ENCODE peak calls at places on chromosome 2, in nine cellular contexts. G, C, E, S, R, A, P, O and L are unnamed samples.

GRCh38 chr2:238848941-238849853 is 1.3 kb downstream of the TWIST2 start:
- DNase-seq in E (no peak), S (no peak), P (no peak), G (no peak), O (no peak), A (peak), C (no peak), R (no peak), L (no peak)

GRCh38 chr2:9975328-9975727 is 23.8 kb downstream of the GRHL1 start:
- DNase-seq in E (no peak), R (no peak), S (no peak), A (peak), G (no peak), C (peak), O (peak), P (peak), L (no peak)

GRCh38 chr2:90069290-90069894 is 1377.9 kb downstream of the RPIA start:
- DNase-seq in E (no peak), G (no peak), R (peak), O (peak), C (no peak), A (no peak), S (no peak), P (peak), L (peak)

GRCh38 chr2:47388888-47389287 is 14.1 kb upstream of the MSH2 start:
- DNase-seq in O (no peak), C (no peak), A (no peak), P (no peak), S (no peak), R (no peak), E (no peak), G (no peak), L (no peak)

GRCh38 chr2:217037330-217037729 is 177.5 kb upstream of the TNP1 start:
- DNase-seq in E (no peak), G (no peak), C (no peak), P (no peak), A (no peak), O (no peak), S (no peak), R (no peak), L (no peak)

GRCh38 chr2:20524412-20525040 is 77.7 kb downstream of the RHOB start:
- DNase-seq in P (no peak), O (no peak), R (peak), E (peak), C (no peak), G (no peak), S (no peak), A (no peak), L (no peak)

GRCh38 chr2:45332567-45332966 is 278.5 kb downstream of the SRBD1 start:
- DNase-seq in R (no peak), C (no peak), G (no peak), S (no peak), P (no peak), E (no peak), O (no peak), A (no peak), L (no peak)

GRCh38 chr2:236982693-236983092 is 103.0 kb upstream of the COPS8 start:
- DNase-seq in O (no peak), P (no peak), G (no peak), S (no peak), C (no peak), A (no peak), R (no peak), E (no peak), L (no peak)

GRCh38 chr2:65427536-65427935 is 4.9 kb downstream of the SPRED2 start:
- DNase-seq in O (no peak), A (no peak), G (no peak), R (no peak), P (no peak), C (no peak), E (no peak), S (no peak), L (no peak)

GRCh38 chr2:104547251-104547650 is 306.7 kb upstream of the POU3F3 start:
- DNase-seq in E (no peak), R (no peak), G (no peak), O (no peak), S (no peak), P (no peak), C (no peak), A (no peak), L (no peak)

GRCh38 chr2:39948016-39948719 is 169.1 kb upstream of the THUMPD2 start:
- DNase-seq in O (no peak), C (peak), R (no peak), P (no peak), A (peak), E (no peak), S (no peak), G (no peak), L (no peak)

GRCh38 chr2:229616433-229616832 is 97.9 kb downstream of the DNER start:
- DNase-seq in R (no peak), P (no peak), A (no peak), C (no peak), S (no peak), G (no peak), O (no peak), E (no peak), L (no peak)

GRCh38 chr2:179428659-179429058 is 164.0 kb upstream of the SESTD1 start:
- DNase-seq in C (no peak), R (no peak), S (peak), O (no peak), A (peak), E (no peak), G (no peak), P (no peak), L (no peak)

GRCh38 chr2:46589381-46589780 is 110.0 kb downstream of the TMEM247 start:
- DNase-seq in E (no peak), A (no peak), G (no peak), S (no peak), R (no peak), P (no peak), C (no peak), O (no peak), L (no peak)

GRCh38 chr2:174740718-174741117 is 23.6 kb downstream of the CHRNA1 start:
- DNase-seq in R (no peak), E (no peak), G (no peak), C (no peak), S (no peak), O (no peak), P (no peak), A (no peak), L (no peak)

GRCh38 chr2:30421026-30421425 is 26.0 kb upstream of the LCLAT1 start:
- DNase-seq in A (no peak), E (no peak), R (no peak), G (no peak), O (no peak), C (no peak), P (no peak), S (no peak), L (no peak)

GRCh38 chr2:78967294-78967693 is 58.2 kb upstream of the REG3G start:
- DNase-seq in C (no peak), S (no peak), A (no peak), G (no peak), R (no peak), E (no peak), O (no peak), P (no peak), L (no peak)

GRCh38 chr2:17441055-17441771 is 77.0 kb downstream of the RAD51AP2 start:
- DNase-seq in S (no peak), C (no peak), P (no peak), O (no peak), R (no peak), E (no peak), A (no peak), G (no peak), L (no peak)

GRCh38 chr2:75790121-75790520 is 79.4 kb upstream of the GCFC2 start:
- DNase-seq in P (no peak), E (no peak), A (no peak), C (no peak), O (no peak), G (no peak), R (no peak), S (no peak), L (no peak)

GRCh38 chr2:57893800-57894199 is 152.8 kb upstream of the VRK2 start:
- DNase-seq in A (no peak), P (no peak), O (no peak), G (no peak), R (no peak), E (no peak), S (no peak), C (no peak), L (no peak)

GRCh38 chr2:178819992-178820391 is 12.8 kb upstream of the TTN start:
- DNase-seq in S (no peak), G (no peak), E (no peak), R (no peak), A (peak), C (no peak), P (no peak), O (no peak), L (no peak)

GRCh38 chr2:96928277-96928781 is 58.1 kb downstream of the FAM178B start:
- DNase-seq in P (no peak), S (no peak), G (no peak), R (no peak), O (no peak), E (peak), A (no peak), C (no peak), L (no peak)

GRCh38 chr2:26462511-26463251 is 15.2 kb downstream of the OTOF start:
- DNase-seq in C (peak), P (peak), E (no peak), A (peak), O (peak), G (peak), R (peak), S (peak), L (peak)

GRCh38 chr2:45345331-45346305 is 265.4 kb downstream of the SRBD1 start:
- DNase-seq in O (no peak), S (no peak), C (no peak), P (no peak), E (no peak), A (no peak), G (no peak), R (no peak), L (no peak)

GRCh38 chr2:189762551-189763298 is at the start of gene OSGEPL1:
- DNase-seq in G (peak), C (peak), R (peak), A (peak), P (peak), E (peak), O (peak), S (peak), L (peak)
- TF ChIP-seq POLR2A in G (peak), C (peak), R (peak), A (peak), P (peak), E (no peak), O (peak), S (peak), L (peak)

GRCh38 chr2:25286025-25286400 is 55.7 kb downstream of the DNMT3A start:
- DNase-seq in A (peak), G (no peak), S (no peak), C (no peak), P (no peak), R (peak), O (no peak), E (no peak), L (no peak)
- TF ChIP-seq POLR2A in A (no peak), G (no peak), S (no peak), C (no peak), P (no peak), R (peak), O (no peak), E (no peak), L (no peak)

DNA sequence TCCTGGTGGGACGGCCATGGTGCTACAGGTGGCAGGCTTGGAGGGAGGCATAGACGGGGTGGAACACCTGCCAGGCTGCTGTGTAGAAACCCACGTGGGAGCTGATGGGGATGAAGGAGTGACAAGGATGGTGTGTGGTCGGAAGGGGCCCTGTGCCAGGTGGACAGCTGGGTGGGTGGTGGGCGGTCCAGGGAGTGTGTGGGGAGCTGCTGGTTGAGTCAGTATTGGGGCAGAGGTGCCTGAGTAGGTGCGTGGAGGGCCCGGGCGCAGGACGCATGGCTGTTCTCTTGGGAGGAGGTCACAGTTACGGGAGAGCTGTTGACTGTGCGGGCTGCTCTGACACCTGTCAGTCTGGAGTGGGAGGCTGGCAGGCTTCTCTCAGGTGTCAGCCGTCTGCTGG is 12.6 kb upstream of the D2HGDH start:
- DNase-seq in R (no peak), E (no peak), A (no peak), P (no peak), S (no peak), O (no peak), C (no peak), G (no peak), L (no peak)
- TF ChIP-seq POLR2A in R (no peak), E (no peak), A (no peak), P (no peak), S (no peak), O (no peak), C (no peak), G (no peak), L (no peak)

DNA sequence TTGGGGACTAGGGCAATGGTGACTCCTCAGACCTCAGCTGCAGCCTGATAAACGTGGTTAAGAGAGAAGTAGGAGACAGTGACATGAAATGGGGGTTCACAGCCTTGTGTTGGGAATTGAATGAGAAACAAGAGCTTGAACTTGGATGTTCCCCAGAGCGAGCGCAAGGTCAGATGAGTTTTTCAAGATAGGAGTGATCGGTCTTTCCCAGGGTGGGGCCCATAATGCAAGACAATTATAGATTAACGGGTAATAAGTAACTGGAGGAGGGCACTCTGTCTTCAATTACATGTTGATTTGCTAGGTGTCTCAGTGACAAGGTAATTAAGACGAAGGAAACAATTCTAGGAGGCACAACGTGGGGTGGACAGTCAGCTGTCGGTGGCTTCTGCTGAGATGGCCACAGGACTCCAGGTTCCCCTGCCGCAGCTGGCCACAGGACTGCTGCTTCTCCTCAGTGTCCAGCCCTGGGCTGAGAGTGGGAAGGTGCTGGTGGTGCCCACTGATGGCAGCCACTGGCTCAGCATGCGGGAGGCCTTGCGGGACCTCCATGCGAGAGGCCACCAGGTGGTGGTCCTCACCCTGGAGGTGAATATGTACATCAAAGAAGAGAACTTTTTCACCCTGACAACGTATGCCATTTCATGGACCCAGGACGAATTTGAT is at the start of gene UGT1A5:
- DNase-seq in R (no peak), P (no peak), E (no peak), C (no peak), A (no peak), S (no peak), O (no peak), G (no peak), L (no peak)
- TF ChIP-seq POLR2A in R (no peak), P (no peak), E (no peak), C (no peak), A (no peak), S (no peak), O (no peak), G (no peak), L (no peak)

DNA sequence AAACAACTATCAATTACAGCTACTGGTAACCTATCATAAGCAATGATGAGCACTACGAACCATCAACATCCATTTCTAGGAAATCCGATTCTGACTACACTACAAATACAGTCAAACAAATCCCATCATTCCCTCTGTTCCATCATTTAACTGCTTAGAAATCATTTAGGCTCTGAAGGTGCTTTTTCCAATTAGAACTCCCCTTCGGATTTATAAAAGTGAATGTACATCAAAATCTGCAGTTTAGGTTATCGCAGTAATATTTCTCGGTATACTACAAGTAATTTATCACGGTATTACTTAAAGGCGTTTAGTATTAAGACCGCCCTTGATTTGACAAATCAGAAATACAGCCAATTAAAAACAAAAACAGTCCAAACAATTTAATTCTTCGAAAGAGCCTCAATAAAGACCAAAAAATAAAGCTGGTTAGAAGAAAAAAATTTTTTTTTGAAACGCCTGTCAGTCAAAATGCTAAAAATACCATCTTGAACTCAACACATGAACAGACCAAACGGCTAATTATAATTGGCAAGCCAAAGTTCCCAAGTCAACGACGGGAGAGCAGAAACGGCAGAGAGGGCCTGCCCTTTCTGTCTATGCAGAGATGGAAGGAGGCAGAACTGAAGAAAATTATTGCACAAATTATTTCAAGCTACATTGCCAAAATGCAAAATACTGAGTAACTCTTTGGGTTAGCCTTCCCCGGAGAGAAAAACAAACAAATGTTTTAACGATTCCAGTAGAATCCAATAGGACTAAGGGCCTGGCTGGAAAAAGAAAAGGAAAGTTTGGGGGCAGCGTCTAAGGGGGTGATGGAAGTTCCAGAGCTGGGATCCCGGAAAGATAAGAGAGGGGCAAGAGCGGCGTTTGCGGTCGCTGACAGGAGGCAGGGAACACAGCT is 1.2 kb downstream of the VPS54 start:
- DNase-seq in C (peak), E (no peak), S (no peak), P (peak), R (peak), G (no peak), A (peak), O (no peak), L (no peak)
- TF ChIP-seq POLR2A in C (no peak), E (no peak), S (no peak), P (no peak), R (no peak), G (no peak), A (no peak), O (peak), L (no peak)

DNA sequence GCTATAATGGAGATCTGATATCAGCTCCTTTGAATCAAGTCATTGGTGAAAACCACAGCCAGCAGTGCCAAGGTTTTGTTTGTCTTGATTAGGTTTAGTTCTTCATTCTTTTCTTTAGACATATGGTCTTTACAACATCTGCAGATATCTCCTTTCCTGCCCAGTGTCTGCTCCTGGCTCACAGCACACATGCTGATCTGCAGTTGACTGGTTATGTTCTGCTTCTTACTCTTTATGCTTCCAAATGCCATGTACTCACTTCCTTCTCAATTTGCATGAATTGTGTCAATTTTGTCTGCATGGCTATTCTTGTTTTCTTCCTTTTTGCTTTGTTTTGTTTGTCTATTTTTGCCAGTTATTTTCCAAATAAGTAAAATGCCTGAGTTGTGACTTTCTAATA is 8.0 kb downstream of the ARHGAP25 start:
- DNase-seq in A (no peak), S (no peak), C (no peak), G (no peak), R (no peak), P (no peak), E (no peak), O (no peak), L (no peak)
- TF ChIP-seq POLR2A in A (no peak), S (no peak), C (no peak), G (no peak), R (no peak), P (no peak), E (no peak), O (peak), L (no peak)

GRCh38 chr2:127701193-127701650 is at the start of gene SFT2D3:
- DNase-seq in R (peak), E (peak), S (peak), A (peak), O (peak), P (peak), C (peak), G (peak), L (peak)
- TF ChIP-seq POLR2A in R (peak), E (peak), S (peak), A (peak), O (peak), P (peak), C (peak), G (peak), L (peak)

DNA sequence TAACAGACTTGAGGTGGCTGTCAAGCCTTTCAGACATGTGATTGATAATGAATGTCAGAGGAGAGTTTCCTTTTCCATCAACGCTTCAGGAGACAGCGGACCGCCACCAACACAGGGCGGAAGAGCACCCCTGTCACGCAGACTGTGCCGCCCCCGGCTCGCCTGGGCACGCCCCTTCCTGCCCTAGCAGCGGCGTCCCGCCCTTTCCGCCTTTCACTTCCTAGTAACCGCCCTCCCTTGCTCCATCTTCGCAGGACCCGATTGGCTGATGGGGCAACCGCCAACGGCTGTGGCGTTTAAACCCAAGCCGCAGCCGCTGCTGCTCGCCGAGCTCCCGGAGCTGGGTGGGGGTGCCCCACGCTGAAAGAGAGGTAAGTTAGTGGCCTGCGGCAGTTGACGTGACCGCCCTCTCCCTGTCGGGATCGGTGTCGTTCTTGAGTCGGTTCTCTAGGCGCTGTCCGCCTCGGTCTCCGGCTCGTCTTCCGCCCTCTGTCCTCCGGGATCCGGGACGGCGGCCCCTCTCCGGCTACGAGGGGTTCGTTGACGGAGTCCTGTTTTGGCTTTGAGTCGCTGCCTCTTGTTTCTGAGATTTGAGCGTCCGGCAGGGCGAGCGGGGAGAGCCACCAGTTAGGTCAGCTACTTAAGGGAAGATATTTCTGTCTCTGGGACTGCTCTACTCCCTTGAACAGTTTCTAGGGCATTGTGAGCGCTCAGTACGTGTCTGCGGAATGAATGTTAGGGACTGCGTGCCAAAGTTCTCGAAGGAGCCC is at the start of gene SGO2:
- DNase-seq in S (peak), C (peak), A (peak), E (peak), O (peak), G (peak), P (peak), R (peak), L (peak)
- TF ChIP-seq POLR2A in S (peak), C (peak), A (peak), E (peak), O (peak), G (no peak), P (peak), R (peak), L (peak)